ENCODE peak calls at places on chromosomes 1 and 21, in five cellular contexts. M, R, K, Q and A are unnamed samples. For H3K36me3, the result is how much of the 10 kb centered on the place peaks cover.

GRCh38 chr1:244603498-244603897 is 49.4 kb upstream of the DESI2 start:
- DNase-seq in M (peak), Q (no peak), K (no peak), R (peak), A (peak)

GRCh38 chr1:229192031-229192430 is 78.9 kb upstream of the RAB4A start:
- DNase-seq in R (no peak), K (no peak), Q (no peak), M (no peak), A (peak)

GRCh38 chr1:218384576-218384975 is 39.4 kb downstream of the TGFB2 start:
- DNase-seq in R (no peak), K (no peak), Q (peak), M (no peak), A (no peak)

GRCh38 chr1:82567308-82567707 is 766.6 kb downstream of the ADGRL2 start:
- DNase-seq in M (no peak), K (no peak), Q (no peak), R (no peak), A (no peak)

GRCh38 chr1:107683683-107684082 is 281.3 kb downstream of the VAV3 start:
- DNase-seq in Q (no peak), K (no peak), M (no peak), R (no peak), A (no peak)

GRCh38 chr1:198175418-198176170 is 18.8 kb downstream of the NEK7 start:
- DNase-seq in R (peak), M (no peak), K (no peak), Q (no peak), A (peak)

GRCh38 chr21:16751705-16752104 is 761.1 kb upstream of the CXADR start:
- DNase-seq in M (no peak), R (no peak), K (no peak), Q (no peak), A (peak)

GRCh38 chr1:52238887-52239707 is 97.2 kb downstream of the ZFYVE9 start:
- DNase-seq in M (no peak), Q (no peak), K (no peak), R (no peak), A (peak)

GRCh38 chr1:187928288-187928687 is 1099.5 kb downstream of the PLA2G4A start:
- DNase-seq in K (no peak), M (peak), R (no peak), Q (peak), A (peak)

GRCh38 chr1:1544544-1544943 is 4.1 kb upstream of the TMEM240 start:
- DNase-seq in K (no peak), Q (no peak), R (no peak), M (no peak), A (no peak)

GRCh38 chr1:108692724-108693655 is 880 bp downstream of the PRPF38B start:
- DNase-seq in Q (peak), M (peak), K (peak), R (peak), A (peak)

GRCh38 chr1:27564710-27565649 is 39.0 kb downstream of the AHDC1 start:
- DNase-seq in M (no peak), K (peak), Q (no peak), R (no peak), A (no peak)

GRCh38 chr1:153928776-153929432 is 6.1 kb upstream of the GATAD2B start:
- DNase-seq in Q (no peak), K (no peak), R (no peak), M (peak), A (no peak)

GRCh38 chr1:198669023-198669698 is 30.3 kb downstream of the PTPRC start:
- DNase-seq in M (no peak), K (no peak), R (no peak), Q (no peak), A (peak)

GRCh38 chr1:223479718-223480425 is 86.7 kb downstream of the CCDC185 start:
- DNase-seq in Q (no peak), R (no peak), K (no peak), M (no peak), A (no peak)

GRCh38 chr21:26844258-26845065 is 747 bp downstream of the ADAMTS1 start:
- DNase-seq in R (no peak), Q (no peak), M (peak), K (peak), A (no peak)

GRCh38 chr1:88698764-88699163 is 14.7 kb downstream of the PKN2 start:
- DNase-seq in R (no peak), K (no peak), Q (no peak), M (no peak), A (no peak)

GRCh38 chr1:39085174-39085573 is 59.0 kb downstream of the NDUFS5 start:
- DNase-seq in K (no peak), R (no peak), Q (no peak), M (peak), A (no peak)

GRCh38 chr1:39087109-39087834 is 61.1 kb downstream of the NDUFS5 start:
- DNase-seq in R (no peak), Q (no peak), M (peak), K (peak), A (peak)

GRCh38 chr1:39088658-39089057 is 62.5 kb downstream of the NDUFS5 start:
- DNase-seq in M (no peak), R (peak), Q (no peak), K (no peak), A (no peak)

GRCh38 chr1:39084191-39084590 is 58.0 kb downstream of the NDUFS5 start:
- DNase-seq in K (no peak), R (no peak), Q (no peak), M (no peak), A (no peak)

DNA sequence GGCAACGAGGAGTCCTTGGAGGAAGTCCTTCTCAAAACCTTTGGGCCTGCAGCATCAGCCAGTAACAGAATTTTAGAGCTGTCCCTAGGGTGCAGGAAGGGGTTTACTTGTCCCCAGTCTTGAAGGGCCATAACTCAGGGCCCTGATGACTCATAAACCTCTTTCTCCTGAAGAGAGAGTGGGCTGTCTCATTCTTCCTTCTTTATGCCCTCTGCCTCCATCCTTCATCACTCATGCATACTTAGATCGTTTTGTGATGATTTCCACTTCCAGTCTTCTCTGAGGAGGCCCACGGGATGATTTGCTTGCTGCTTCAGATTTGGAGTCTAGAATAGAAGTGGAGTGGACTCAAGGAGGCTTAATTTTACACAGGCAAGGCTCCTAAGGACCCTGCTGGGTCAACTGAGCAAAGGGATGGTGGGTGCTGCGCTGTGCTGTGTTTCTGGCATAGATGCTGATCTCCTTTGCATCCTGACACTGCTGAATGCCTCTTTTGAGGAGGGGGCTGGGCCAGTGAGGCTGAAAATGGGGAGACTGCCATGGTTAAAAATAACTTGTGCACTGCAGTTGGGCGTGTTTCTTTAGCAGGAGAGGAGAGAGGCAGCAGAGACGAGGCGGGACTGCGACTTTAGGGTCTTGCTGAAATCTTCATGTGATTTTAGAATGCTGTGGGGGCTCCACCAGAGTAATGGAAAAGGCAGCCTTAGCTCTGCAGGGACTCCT is 60.4 kb downstream of the NDUFS5 start:
- DNase-seq in M (peak), K (no peak), Q (no peak), R (no peak), A (no peak)
- H3K4me3 ChIP-seq in M (no peak), K (no peak), Q (no peak), R (no peak), A (no peak)

DNA sequence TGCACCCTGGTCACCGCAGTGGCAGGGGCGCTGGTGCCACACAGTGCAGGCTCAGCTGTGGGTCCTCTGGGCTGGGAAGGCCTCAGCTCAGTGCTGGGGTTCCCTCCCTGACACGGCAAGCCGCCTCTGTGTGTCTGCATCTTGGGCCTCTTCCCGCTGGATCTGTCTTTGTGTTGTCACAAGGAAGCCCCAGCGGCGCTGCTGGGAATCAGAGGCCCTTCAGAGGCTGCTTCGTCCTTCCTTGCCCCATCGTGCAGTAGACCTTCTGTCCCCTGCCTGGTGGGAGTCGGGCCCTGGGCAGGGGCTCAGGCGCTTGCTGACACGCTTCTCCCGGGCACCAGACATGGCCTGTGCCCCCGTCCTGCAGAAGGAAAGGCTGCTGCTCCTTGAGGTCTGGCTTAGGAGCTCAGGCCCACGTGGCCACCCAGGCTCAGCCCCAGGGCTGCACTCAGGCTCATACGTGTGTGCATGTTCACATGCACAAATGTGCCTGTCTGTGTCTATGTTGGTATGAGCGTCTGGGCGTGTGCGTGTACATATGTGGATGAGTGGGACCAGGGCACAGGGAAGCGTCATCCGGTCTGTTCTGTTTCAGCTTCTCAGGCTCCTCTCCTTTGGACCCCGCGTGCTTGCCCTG is 24.3 kb upstream of the DIP2A start:
- DNase-seq in R (no peak), Q (no peak), M (no peak), K (no peak), A (no peak)
- H3K36me3 ChIP-seq in R (half or more), Q (half or more), M (under half), K (half or more), A (under half)

GRCh38 chr1:174744886-174745285 is 254.9 kb upstream of the CACYBP start:
- DNase-seq in K (no peak), R (no peak), M (no peak), Q (no peak), A (no peak)

GRCh38 chr1:174746024-174746808 is 253.5 kb upstream of the CACYBP start:
- DNase-seq in K (no peak), R (no peak), Q (no peak), M (peak), A (no peak)

GRCh38 chr1:174748603-174749002 is 251.1 kb upstream of the CACYBP start:
- DNase-seq in R (no peak), M (no peak), Q (no peak), K (no peak), A (no peak)

GRCh38 chr1:174743654-174744561 is 255.8 kb upstream of the CACYBP start:
- DNase-seq in R (peak), Q (no peak), M (peak), K (no peak), A (peak)

GRCh38 chr1:174747613-174748012 is 252.1 kb upstream of the CACYBP start:
- DNase-seq in R (no peak), M (no peak), Q (no peak), K (no peak), A (no peak)
- TF ChIP-seq CTCF in R (peak), M (peak), Q (no peak), K (no peak), A (no peak)

DNA sequence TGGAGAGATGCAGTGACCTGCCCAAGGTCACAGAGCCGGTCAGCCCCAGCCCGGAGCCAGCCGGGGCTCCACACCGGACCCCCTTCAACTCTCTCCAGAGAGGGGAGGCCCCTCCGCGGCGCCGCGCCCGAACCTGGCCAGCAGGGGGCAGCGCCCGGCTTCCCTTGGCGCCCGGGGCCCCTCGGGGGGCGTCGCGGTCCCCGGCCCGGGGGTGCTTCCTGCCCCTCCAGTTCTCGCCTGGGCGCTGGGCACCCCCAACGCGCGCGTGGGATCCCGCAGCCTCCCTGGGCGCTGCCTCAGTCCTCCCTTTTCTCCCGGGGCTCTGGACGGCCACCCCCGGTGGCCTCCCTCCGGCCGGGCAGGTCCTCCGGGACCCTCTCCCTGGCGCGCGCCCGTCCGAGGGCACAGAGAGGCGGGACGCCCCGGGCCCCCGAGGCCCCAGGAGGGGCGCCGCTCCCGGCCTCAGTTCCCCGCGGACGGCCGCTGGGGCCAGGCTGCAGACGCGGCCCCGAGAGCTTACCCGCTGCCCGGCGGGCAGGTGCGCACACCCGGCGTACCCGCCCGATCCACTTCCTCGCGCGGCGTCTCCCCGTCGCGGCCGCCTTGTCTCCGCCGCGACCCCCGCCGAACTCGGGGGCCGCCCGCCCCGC is 406 bp downstream of the HTR1D start:
- DNase-seq in K (no peak), Q (peak), R (peak), M (peak), A (no peak)
- H3K4me3 ChIP-seq in K (peak), Q (peak), R (no peak), M (peak), A (peak)

GRCh38 chr1:193234523-193234922 is 48.1 kb upstream of the B3GALT2 start:
- DNase-seq in M (no peak), K (no peak), Q (no peak), R (no peak), A (no peak)

DNA sequence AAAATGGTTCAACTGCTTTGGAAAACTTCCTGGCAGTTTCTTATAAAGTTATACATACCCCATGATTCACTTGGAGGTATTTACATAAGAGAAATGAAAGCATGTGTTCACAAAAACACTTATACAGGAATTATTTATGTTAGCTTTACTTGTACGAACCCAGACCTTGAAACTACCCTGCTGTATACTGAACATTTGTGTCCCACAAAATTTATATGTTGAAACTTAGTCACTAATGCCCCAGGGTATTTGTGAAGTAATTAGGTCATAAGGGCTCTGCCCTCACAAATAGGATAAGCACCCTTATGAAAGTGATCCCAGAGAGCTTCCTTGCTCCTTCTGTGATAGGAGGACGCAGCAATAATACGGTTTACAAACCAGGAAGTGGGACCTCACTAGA is 42.7 kb upstream of the B3GALT2 start:
- DNase-seq in M (no peak), K (no peak), Q (no peak), R (no peak), A (peak)
- H3K36me3 ChIP-seq in M (under half), K (under half), Q (under half), R (under half), A (under half)

GRCh38 chr1:54668567-54668966 is 27.0 kb downstream of the MROH7 start:
- DNase-seq in K (no peak), R (no peak), M (no peak), Q (no peak), A (no peak)
- TF ChIP-seq CTCF in K (no peak), R (no peak), M (no peak), Q (peak), A (no peak)